ENCODE peak calls at places on chromosome 10, in four cellular contexts. X is cardiac muscle cell, F is astrocyte, U is GM23338. N is an unnamed sample. For H3K36me3, the result is how much of the 10 kb centered on the place peaks cover.

GRCh38 chr10:101005361-101005760 is 5.8 kb downstream of the LZTS2 start:
- DNase-seq in X (no peak), F (no peak), U (no peak), N (no peak)

GRCh38 chr10:83680470-83680891 is 458.8 kb upstream of the GHITM start:
- DNase-seq in F (no peak), U (no peak), X (no peak), N (no peak)

GRCh38 chr10:31320598-31321211 is 1.7 kb downstream of the ZEB1 start:
- DNase-seq in U (peak), X (peak), F (peak), N (peak)

GRCh38 chr10:51522858-51523257 is 176.5 kb downstream of the CSTF2T start:
- DNase-seq in X (no peak), U (no peak), F (no peak), N (no peak)

GRCh38 chr10:13449296-13449695 is 79.5 kb downstream of the BEND7 start:
- DNase-seq in X (no peak), U (no peak), F (peak), N (no peak)

GRCh38 chr10:119412831-119413737 is 129.4 kb downstream of the RGS10 start:
- DNase-seq in X (peak), U (peak), F (peak), N (no peak)

GRCh38 chr10:97325754-97326153 is 6.7 kb downstream of the FRAT1 start:
- DNase-seq in U (peak), X (no peak), F (no peak), N (no peak)

GRCh38 chr10:131031346-131031745 is 280.2 kb downstream of the TCERG1L start:
- DNase-seq in U (no peak), X (no peak), F (no peak), N (no peak)

GRCh38 chr10:33950216-33950615 is 615.7 kb upstream of the NRP1 start:
- DNase-seq in F (no peak), X (no peak), U (peak), N (no peak)

DNA sequence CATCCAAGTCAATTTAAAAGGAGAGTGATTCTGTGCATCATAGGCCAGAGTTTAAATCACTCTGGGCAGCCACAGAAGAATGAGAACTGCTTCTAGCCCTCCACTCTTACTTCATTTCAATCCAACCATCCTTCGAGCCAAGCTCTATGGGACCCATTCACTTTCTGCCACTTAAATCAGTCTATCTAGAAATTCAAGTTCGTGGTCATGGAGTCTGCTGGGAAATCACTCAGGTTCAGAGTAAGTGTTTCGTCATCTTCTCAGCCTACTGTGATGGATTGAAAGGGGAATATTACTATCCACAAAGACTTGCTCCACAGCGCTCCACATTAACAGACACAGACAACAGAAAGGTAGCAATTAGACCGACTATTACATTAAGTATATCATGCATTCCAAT is 4.6 kb downstream of the DCLRE1C start:
- DNase-seq in U (no peak), F (no peak), X (no peak), N (no peak)
- H3K36me3 ChIP-seq in U (under half), F (under half), X (under half), N (under half)

DNA sequence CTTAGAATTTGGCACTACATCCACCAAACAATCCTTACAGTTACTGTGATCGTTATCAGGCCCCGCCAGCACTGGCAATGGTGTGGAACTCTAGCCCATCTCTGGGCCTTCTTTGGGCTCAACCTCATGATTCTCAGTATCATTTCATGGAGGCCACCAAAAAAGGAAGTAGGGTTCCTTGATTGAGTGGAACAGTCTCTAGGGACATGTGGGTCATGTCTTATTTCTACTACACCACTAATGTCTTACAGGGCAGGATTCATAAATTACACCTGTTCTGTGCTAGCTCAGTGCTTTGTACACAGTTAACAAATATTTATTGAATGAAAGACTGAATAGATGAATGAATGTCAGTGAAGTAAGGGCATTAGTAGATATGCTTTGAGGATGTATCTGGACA is 53.9 kb downstream of the AP3M1 start:
- DNase-seq in F (no peak), U (no peak), X (no peak), N (no peak)
- H3K36me3 ChIP-seq in F (half or more), U (half or more), X (half or more), N (under half)

GRCh38 chr10:7243873-7244272 is 167.0 kb downstream of the SFMBT2 start:
- DNase-seq in X (no peak), U (no peak), F (no peak), N (peak)

GRCh38 chr10:7234109-7234508 is 176.7 kb downstream of the SFMBT2 start:
- DNase-seq in F (no peak), U (no peak), X (no peak), N (no peak)

GRCh38 chr10:7243139-7243538 is 167.7 kb downstream of the SFMBT2 start:
- DNase-seq in F (no peak), U (no peak), X (no peak), N (no peak)

GRCh38 chr10:7235376-7235775 is 175.5 kb downstream of the SFMBT2 start:
- DNase-seq in F (no peak), X (no peak), U (no peak), N (no peak)

GRCh38 chr10:7239312-7239985 is 171.4 kb downstream of the SFMBT2 start:
- DNase-seq in U (no peak), X (no peak), F (no peak), N (no peak)
- H3K36me3 ChIP-seq in U (under half), X (under half), F (under half), N (under half)

GRCh38 chr10:102595914-102596313 is 48.4 kb upstream of the TRIM8 start:
- DNase-seq in U (peak), X (no peak), F (no peak), N (no peak)
- H3K36me3 ChIP-seq in U (under half), X (under half), F (under half), N (under half)

GRCh38 chr10:110963162-110963561 is 43.8 kb downstream of the SHOC2 start:
- DNase-seq in X (no peak), F (no peak), U (no peak), N (no peak)
- H3K36me3 ChIP-seq in X (under half), F (under half), U (under half), N (under half)